ENCODE peak calls at places on chromosome 14, in four cellular contexts. V is gastrocnemius medialis, E is HepG2, L is left ventricle myocardium superior. M is an unnamed sample.

GRCh38 chr14:69797573-69798338 is 715 bp upstream of the SLC10A1 start:
- ATAC-seq in V (no peak), E (peak), L (no peak), M (no peak)

GRCh38 chr14:92755495-92755894 is 7.1 kb upstream of the LGMN start:
- ATAC-seq in V (no peak), E (no peak), L (no peak), M (peak)

GRCh38 chr14:99036594-99037293 is 235.3 kb downstream of the BCL11B start:
- ATAC-seq in V (no peak), E (no peak), L (peak), M (no peak)

GRCh38 chr14:76884853-76885276 is 58.7 kb downstream of the LRRC74A start:
- ATAC-seq in V (peak), E (no peak), L (peak), M (peak)

GRCh38 chr14:68148763-68149162 is 329.2 kb downstream of the RAD51B start:
- ATAC-seq in V (no peak), E (no peak), L (no peak), M (no peak)

GRCh38 chr14:75059642-75060041 is 4.2 kb downstream of the ACYP1 start:
- ATAC-seq in V (no peak), E (no peak), L (no peak), M (no peak)

GRCh38 chr14:99274346-99275221 is 2.6 kb upstream of the BCL11B start:
- ATAC-seq in V (no peak), E (peak), L (peak), M (peak)

GRCh38 chr14:89750909-89751502 is 203.5 kb downstream of the EFCAB11 start:
- ATAC-seq in V (no peak), E (no peak), L (no peak), M (no peak)

GRCh38 chr14:74546416-74546815 is 52.9 kb downstream of the ISCA2 start:
- ATAC-seq in V (no peak), E (no peak), L (no peak), M (no peak)

GRCh38 chr14:28119849-28120248 is 646.7 kb upstream of the FOXG1 start:
- ATAC-seq in V (no peak), E (no peak), L (no peak), M (no peak)

GRCh38 chr14:96508900-96509299 is 6.7 kb downstream of the PAPOLA start:
- ATAC-seq in V (no peak), E (peak), L (peak), M (no peak)

GRCh38 chr14:70698288-70698687 is 56.6 kb downstream of the TTC9 start:
- ATAC-seq in V (peak), E (peak), L (peak), M (no peak)

GRCh38 chr14:67963960-67964359 is 144.4 kb downstream of the RAD51B start:
- ATAC-seq in V (no peak), E (no peak), L (no peak), M (no peak)

GRCh38 chr14:71720978-71721624 is 211.1 kb upstream of the RGS6 start:
- ATAC-seq in V (no peak), E (peak), L (peak), M (no peak)

GRCh38 chr14:38042356-38042755 is 165.3 kb upstream of the SSTR1 start:
- ATAC-seq in V (no peak), E (peak), L (no peak), M (no peak)

GRCh38 chr14:83828406-83828805 is 1701.5 kb upstream of the FLRT2 start:
- ATAC-seq in V (no peak), E (no peak), L (no peak), M (no peak)

GRCh38 chr14:22271838-22272237 is 317.2 kb downstream of the DAD1 start:
- ATAC-seq in V (no peak), E (no peak), L (no peak), M (no peak)

GRCh38 chr14:91185721-91186120 is 58.8 kb downstream of the GPR68 start:
- ATAC-seq in V (no peak), E (no peak), L (no peak), M (no peak)

GRCh38 chr14:104871145-104871655 is 6.1 kb downstream of the CEP170B start:
- ATAC-seq in V (no peak), E (no peak), L (no peak), M (no peak)

GRCh38 chr14:75484711-75485429 is 37.4 kb upstream of the BATF start:
- ATAC-seq in V (peak), E (no peak), L (no peak), M (no peak)